ENCODE peak calls at places on chromosomes 1 and 21, in seven cellular contexts. M is colonic mucosa, S is heart right ventricle, O is stomach, I is thoracic aorta, B is ovary, V is mesenchymal stem cell. D is an unnamed sample. For H3K9me3 and H3K36me3, the result is how much of the 10 kb centered on the place peaks cover.

GRCh38 chr1:159436469-159436868 is 3.1 kb upstream of the OR10J1 start:
- DNase-seq in M (no peak), S (no peak), O (no peak), I (no peak), B (no peak), V (no peak), D (no peak)

GRCh38 chr1:214550339-214551051 is 907 bp downstream of the PTPN14 start:
- DNase-seq in M (no peak), S (no peak), O (no peak), I (no peak), B (no peak), V (peak), D (no peak)

GRCh38 chr1:156676450-156676819 is 772 bp downstream of the NES start:
- DNase-seq in M (no peak), S (no peak), O (no peak), I (no peak), B (no peak), V (no peak), D (no peak)

GRCh38 chr21:17829472-17829871 is 10.3 kb upstream of the C21orf91 start:
- DNase-seq in M (no peak), S (no peak), O (no peak), I (no peak), B (no peak), V (no peak), D (peak)

GRCh38 chr1:151398691-151399065 is 695 bp upstream of the PSMB4 start:
- DNase-seq in M (no peak), S (no peak), O (no peak), I (no peak), B (no peak), V (no peak), D (no peak)

GRCh38 chr1:211007830-211008229 is 126.1 kb downstream of the KCNH1 start:
- DNase-seq in M (no peak), S (no peak), O (no peak), I (no peak), B (no peak), V (no peak), D (no peak)

GRCh38 chr1:164718821-164719220 is 159.8 kb downstream of the PBX1 start:
- DNase-seq in M (no peak), S (no peak), O (no peak), I (no peak), B (no peak), V (no peak), D (no peak)

GRCh38 chr21:14533555-14534400 is 12.3 kb downstream of the SAMSN1 start:
- DNase-seq in M (no peak), S (no peak), O (no peak), I (no peak), B (no peak), V (peak), D (no peak)

GRCh38 chr1:78520216-78520615 is 29.4 kb downstream of the PTGFR start:
- DNase-seq in M (no peak), S (no peak), O (no peak), I (no peak), B (no peak), V (no peak), D (no peak)

GRCh38 chr1:172002725-172003345 is 161.5 kb downstream of the DNM3 start:
- DNase-seq in M (peak), S (no peak), O (no peak), I (no peak), B (no peak), V (peak), D (no peak)

GRCh38 chr21:38649120-38649519 is 150.8 kb upstream of the ERG start:
- DNase-seq in M (no peak), S (no peak), O (no peak), I (no peak), B (no peak), V (no peak), D (peak)

GRCh38 chr1:214476229-214476957 is 75.0 kb downstream of the PTPN14 start:
- DNase-seq in M (no peak), S (no peak), O (peak), I (no peak), B (no peak), V (peak), D (no peak)

GRCh38 chr1:117412472-117412871 is 45.2 kb downstream of the MAN1A2 start:
- DNase-seq in M (no peak), S (no peak), O (no peak), I (no peak), B (no peak), V (no peak), D (no peak)

GRCh38 chr1:154534263-154534844 is 24.1 kb downstream of the UBE2Q1 start:
- DNase-seq in M (peak), S (no peak), O (peak), I (no peak), B (no peak), V (no peak), D (peak)

GRCh38 chr1:154344977-154345837 is 19.9 kb downstream of the ATP8B2 start:
- DNase-seq in M (peak), S (no peak), O (peak), I (no peak), B (no peak), V (peak), D (peak)

GRCh38 chr1:247212914-247213617 is 41.2 kb upstream of the ZNF124 start:
- DNase-seq in M (no peak), S (no peak), O (no peak), I (no peak), B (no peak), V (no peak), D (no peak)

GRCh38 chr1:173093721-173094450 is 43.1 kb upstream of the TNFSF18 start:
- DNase-seq in M (no peak), S (no peak), O (no peak), I (no peak), B (no peak), V (no peak), D (no peak)

GRCh38 chr1:43776043-43776761 is 68.9 kb downstream of the ST3GAL3 start:
- DNase-seq in M (no peak), S (no peak), O (no peak), I (no peak), B (no peak), V (peak), D (peak)

GRCh38 chr1:66271904-66272254 is 262.1 kb upstream of the SGIP1 start:
- DNase-seq in M (peak), S (peak), O (no peak), I (no peak), B (peak), V (no peak), D (peak)

GRCh38 chr1:43074244-43074643 is 97.8 kb downstream of the EBNA1BP2 start:
- DNase-seq in M (no peak), S (no peak), O (no peak), I (no peak), B (no peak), V (no peak), D (no peak)

GRCh38 chr1:31580513-31580870 is 4.2 kb downstream of the TINAGL1 start:
- DNase-seq in M (no peak), S (no peak), O (no peak), I (no peak), B (no peak), V (no peak), D (no peak)

GRCh38 chr1:9315411-9316079 is 22.9 kb downstream of the SPSB1 start:
- DNase-seq in M (no peak), S (no peak), O (no peak), I (no peak), B (no peak), V (peak), D (peak)

GRCh38 chr1:119626841-119627240 is 21.2 kb downstream of the ZNF697 start:
- DNase-seq in M (no peak), S (no peak), O (no peak), I (no peak), B (no peak), V (no peak), D (no peak)

GRCh38 chr21:45528028-45528705 is 14.1 kb downstream of the SLC19A1 start:
- DNase-seq in M (no peak), S (peak), O (peak), I (no peak), B (no peak), V (no peak), D (no peak)

GRCh38 chr1:77976433-77977076 is 2.3 kb downstream of the FUBP1 start:
- DNase-seq in M (no peak), S (no peak), O (no peak), I (no peak), B (no peak), V (peak), D (no peak)

GRCh38 chr1:8053878-8054567 is 27.9 kb upstream of the ERRFI1 start:
- DNase-seq in M (no peak), S (no peak), O (no peak), I (no peak), B (no peak), V (no peak), D (no peak)

GRCh38 chr1:30966690-30967369 is 58.3 kb upstream of the SDC3 start:
- DNase-seq in M (no peak), S (no peak), O (no peak), I (no peak), B (peak), V (peak), D (peak)

GRCh38 chr1:77036560-77036959 is 169.3 kb downstream of the ST6GALNAC5 start:
- DNase-seq in M (no peak), S (no peak), O (no peak), I (no peak), B (no peak), V (peak), D (peak)

GRCh38 chr1:245124644-245125043 is 30.1 kb upstream of the KIF26B start:
- DNase-seq in M (no peak), S (no peak), O (no peak), I (no peak), B (no peak), V (no peak), D (no peak)

GRCh38 chr1:233244183-233244582 is 51.3 kb downstream of the PCNX2 start:
- DNase-seq in M (peak), S (no peak), O (peak), I (no peak), B (no peak), V (no peak), D (peak)

GRCh38 chr1:18783705-18784522 is 75.5 kb downstream of the TAS1R2 start:
- DNase-seq in M (no peak), S (no peak), O (no peak), I (no peak), B (no peak), V (no peak), D (no peak)

GRCh38 chr1:91851130-91852010 is 34.6 kb downstream of the TGFBR3 start:
- DNase-seq in M (peak), S (peak), O (peak), I (peak), B (peak), V (peak), D (peak)

GRCh38 chr1:9993571-9994075 is 3.4 kb upstream of the RBP7 start:
- DNase-seq in M (no peak), S (no peak), O (no peak), I (no peak), B (no peak), V (no peak), D (no peak)

GRCh38 chr1:206684478-206685255 is at the start of gene MAPKAPK2:
- DNase-seq in M (peak), S (peak), O (peak), I (no peak), B (peak), V (peak), D (peak)

GRCh38 chr1:209780276-209780675 is 4.1 kb downstream of the C1orf74 start:
- DNase-seq in M (no peak), S (no peak), O (no peak), I (no peak), B (no peak), V (no peak), D (no peak)

GRCh38 chr1:202194328-202194648 is 689 bp downstream of the LGR6 start:
- DNase-seq in M (no peak), S (no peak), O (no peak), I (no peak), B (no peak), V (no peak), D (no peak)

DNA sequence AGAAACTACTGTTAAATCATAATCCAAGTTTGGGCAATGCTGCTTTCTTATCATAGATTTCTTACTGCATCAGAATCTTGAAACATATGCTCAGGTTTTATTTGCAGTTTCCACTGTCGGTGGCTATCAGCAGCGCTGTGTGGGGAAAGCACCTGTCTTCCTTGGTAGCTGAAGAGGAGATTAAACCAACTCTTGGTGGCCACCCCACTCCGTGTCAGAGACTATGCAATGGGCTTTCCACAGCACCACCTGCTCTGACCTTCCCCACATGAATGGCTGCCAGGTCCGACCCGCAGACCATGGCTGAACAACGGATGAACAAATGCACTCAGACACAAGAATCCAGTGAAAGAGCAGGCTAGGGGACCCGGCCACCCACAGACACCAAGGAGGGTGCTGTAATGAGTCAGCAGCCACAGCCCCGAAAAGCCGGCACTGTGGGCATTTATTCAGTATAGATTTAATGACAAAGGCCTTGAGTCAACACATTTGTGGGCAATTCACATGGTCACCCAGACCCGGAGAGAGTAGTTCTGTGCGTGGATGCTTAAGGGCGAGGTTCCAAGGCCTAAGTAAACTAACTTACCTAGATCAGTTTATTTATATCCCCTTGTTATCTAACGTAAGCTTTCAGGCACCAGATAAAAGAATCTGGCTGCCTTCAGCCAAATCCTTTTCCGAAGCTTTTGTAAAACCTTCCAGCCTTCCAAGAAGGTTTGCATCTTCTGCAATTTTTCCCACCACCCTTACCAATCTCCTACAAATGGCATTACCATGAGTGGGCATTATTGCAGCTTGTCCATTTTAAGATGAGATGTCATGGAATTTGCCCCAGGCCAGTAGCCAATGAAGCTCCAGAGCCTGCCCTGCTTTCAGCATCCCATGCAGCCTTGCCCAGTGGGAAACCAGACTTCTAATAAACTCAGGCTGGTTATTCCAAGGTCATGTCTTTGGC is 82.7 kb downstream of the HLCS start:
- DNase-seq in M (no peak), S (no peak), O (no peak), I (no peak), B (no peak), V (no peak), D (no peak)
- H3K9me3 ChIP-seq in M (under half), S (under half), O (under half), I (under half), B (under half), V (under half), D (under half)

DNA sequence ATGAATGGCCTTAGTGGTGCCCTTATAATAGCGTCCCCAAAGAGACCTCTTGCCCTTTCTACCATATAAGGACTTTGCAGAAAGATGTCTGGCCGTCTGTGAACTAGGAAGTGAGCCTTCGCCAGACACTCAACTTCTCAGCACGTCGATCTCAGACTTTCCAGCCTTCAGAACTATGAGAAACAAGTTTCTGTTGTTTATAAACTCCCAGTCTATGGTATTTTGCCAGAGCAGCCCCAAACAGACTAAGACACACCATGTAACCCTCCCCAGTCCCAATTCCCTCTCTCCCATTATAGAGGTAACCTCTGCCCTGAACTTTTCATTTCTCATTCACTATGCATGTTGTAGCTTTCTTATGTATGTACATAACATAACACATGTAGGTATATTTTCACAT is 55.7 kb downstream of the NID1 start:
- DNase-seq in M (no peak), S (no peak), O (no peak), I (no peak), B (no peak), V (peak), D (no peak)
- H3K36me3 ChIP-seq in M (under half), S (half or more), O (half or more), I (under half), B (under half), V (under half), D (under half)

GRCh38 chr1:2803931-2804627 is 2.6 kb upstream of the TTC34 start:
- DNase-seq in M (no peak), S (peak), O (no peak), I (no peak), B (no peak), V (no peak), D (no peak)
- H3K9me3 ChIP-seq in M (under half), S (under half), O (under half), I (under half), B (under half), V (under half), D (under half)

DNA sequence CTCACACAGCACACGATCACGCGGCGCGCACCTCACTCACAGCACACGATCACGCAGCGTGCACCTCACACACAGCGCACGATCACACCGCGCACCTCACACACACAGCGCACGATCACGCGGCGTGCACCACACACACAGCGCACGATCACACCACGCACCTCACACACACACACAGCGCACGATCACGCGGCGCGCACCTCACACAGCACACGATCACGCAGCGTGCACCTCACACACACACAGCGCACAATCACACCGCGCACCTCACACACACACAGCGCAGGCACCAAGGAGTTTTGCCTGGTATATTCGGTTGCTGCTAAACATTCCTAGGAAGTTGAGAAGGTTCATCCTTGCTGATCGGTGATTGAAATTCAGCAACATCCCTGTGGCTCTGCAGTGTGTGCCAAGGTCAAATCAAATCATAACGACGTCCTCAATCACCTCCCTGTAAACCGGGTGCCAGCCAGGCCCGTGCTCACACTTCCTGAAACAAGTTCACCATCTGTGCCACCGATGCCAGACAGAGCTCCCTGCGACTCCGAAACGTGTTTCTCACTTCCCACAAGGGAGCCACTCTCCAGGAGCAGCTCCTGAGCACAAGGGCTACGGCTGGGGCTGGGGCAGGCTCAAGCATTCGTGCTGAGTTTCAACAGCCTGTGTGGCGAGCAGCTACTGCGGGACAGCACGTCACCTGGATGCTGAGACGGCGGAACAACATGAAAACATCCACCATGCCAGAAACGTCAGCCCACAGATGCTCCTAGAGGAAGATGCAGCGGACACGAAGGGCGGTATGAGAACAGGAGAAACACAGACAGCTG is 30.2 kb downstream of the WDR4 start:
- DNase-seq in M (no peak), S (no peak), O (no peak), I (no peak), B (no peak), V (no peak), D (no peak)
- H3K36me3 ChIP-seq in M (under half), S (half or more), O (half or more), I (under half), B (under half), V (half or more), D (half or more)

D was measured in MG63.